ENCODE peak calls at places on chromosomes 6 and 20, in seven cellular contexts. W is K562, R is heart left ventricle, M is upper lobe of left lung, D is A549, B is HepG2, X is gastrocnemius medialis. J is an unnamed sample.

GRCh38 chr20:25197173-25197869 is 1.8 kb downstream of the ENTPD6 start:
- ATAC-seq in W (peak; percentile 16), R (no peak), M (no peak), D (peak; percentile 18), B (peak; percentile 24), X (no peak), J (no peak)

GRCh38 chr20:4946585-4947378 is 54.5 kb downstream of the SLC23A2 start:
- ATAC-seq in W (no peak), R (no peak), M (no peak), D (no peak), B (no peak), X (no peak), J (no peak)

GRCh38 chr20:16083639-16084280 is 489.5 kb downstream of the KIF16B start:
- ATAC-seq in W (no peak), R (no peak), M (no peak), D (no peak), B (no peak), X (no peak), J (no peak)

GRCh38 chr6:91705646-91706045 is 1118.8 kb upstream of the MAP3K7 start:
- ATAC-seq in W (no peak), R (no peak), M (no peak), D (no peak), B (no peak), X (no peak), J (no peak)

GRCh38 chr6:28543671-28544131 is 18.0 kb downstream of the GPX5 start:
- ATAC-seq in W (no peak), R (no peak), M (peak; percentile 49), D (peak; percentile 40), B (peak; percentile 42), X (no peak), J (no peak)

GRCh38 chr6:46628498-46628897 is 24.1 kb downstream of the CYP39A1 start:
- ATAC-seq in W (no peak), R (peak; percentile 66), M (no peak), D (no peak), B (no peak), X (no peak), J (no peak)

GRCh38 chr6:558089-558488 is 98.8 kb downstream of the HUS1B start:
- ATAC-seq in W (no peak), R (no peak), M (no peak), D (no peak), B (no peak), X (no peak), J (no peak)

GRCh38 chr6:145272246-145272645 is 463.1 kb downstream of the EPM2A start:
- ATAC-seq in W (no peak), R (no peak), M (no peak), D (no peak), B (no peak), X (no peak), J (no peak)

GRCh38 chr6:156474507-156475120 is 302.6 kb upstream of the ARID1B start:
- ATAC-seq in W (no peak), R (no peak), M (no peak), D (no peak), B (no peak), X (no peak), J (no peak)

GRCh38 chr6:40399888-40400468 is 187.2 kb downstream of the LRFN2 start:
- ATAC-seq in W (peak; percentile 28), R (no peak), M (no peak), D (no peak), B (peak; percentile 63), X (no peak), J (no peak)

GRCh38 chr6:62614442-62614841 is 328.4 kb upstream of the KHDRBS2 start:
- ATAC-seq in W (no peak), R (no peak), M (no peak), D (no peak), B (peak; percentile 46), X (no peak), J (no peak)

GRCh38 chr20:24406761-24407550 is 62.5 kb upstream of the SYNDIG1 start:
- ATAC-seq in W (no peak), R (no peak), M (no peak), D (no peak), B (peak; percentile 36), X (no peak), J (no peak)

GRCh38 chr6:123764717-123765116 is 38.9 kb upstream of the NKAIN2 start:
- ATAC-seq in W (no peak), R (no peak), M (no peak), D (no peak), B (no peak), X (no peak), J (no peak)

GRCh38 chr6:125201961-125202729 is 48.6 kb downstream of the TPD52L1 start:
- ATAC-seq in W (peak; percentile 81), R (no peak), M (no peak), D (peak; percentile 74), B (no peak), X (no peak), J (no peak)

GRCh38 chr6:147077251-147077650 is 127.0 kb upstream of the STXBP5 start:
- ATAC-seq in W (no peak), R (peak; percentile 28), M (peak; percentile 77), D (no peak), B (no peak), X (peak; percentile 86), J (no peak)

GRCh38 chr20:17868700-17869231 is 99.8 kb downstream of the SNX5 start:
- ATAC-seq in W (no peak), R (no peak), M (no peak), D (no peak), B (no peak), X (no peak), J (no peak)

GRCh38 chr6:34680802-34681515 is 15.6 kb downstream of the ILRUN start:
- ATAC-seq in W (no peak), R (no peak), M (no peak), D (peak; percentile 46), B (no peak), X (no peak), J (peak; percentile 55)

GRCh38 chr6:41815587-41815986 is 28.1 kb downstream of the TOMM6 start:
- ATAC-seq in W (no peak), R (peak; percentile 28), M (no peak), D (no peak), B (no peak), X (no peak), J (no peak)

GRCh38 chr6:32164295-32164694 is at the start of gene EGFL8:
- ATAC-seq in W (no peak), R (no peak), M (no peak), D (no peak), B (no peak), X (no peak), J (no peak)

GRCh38 chr20:19341348-19342053 is 129.1 kb downstream of the SLC24A3 start:
- ATAC-seq in W (no peak), R (peak; percentile 60), M (peak; percentile 74), D (no peak), B (no peak), X (peak; percentile 99), J (peak; percentile 57)

GRCh38 chr6:18260448-18261106 is 3.8 kb downstream of the DEK start:
- ATAC-seq in W (no peak), R (no peak), M (peak; percentile 44), D (no peak), B (no peak), X (peak; percentile 51), J (no peak)
- H3K4me1 ChIP-seq in W (peaks cover 21% of the 10 kb centered on the region), R (peaks cover 32% of the 10 kb centered on the region), M (peaks cover 33% of the 10 kb centered on the region), D (peaks cover 37% of the 10 kb centered on the region), B (peaks cover 47% of the 10 kb centered on the region), X (peaks cover 38% of the 10 kb centered on the region), J (peaks cover 63% of the 10 kb centered on the region)

GRCh38 chr20:50527068-50527605 is 17.0 kb downstream of the PTPN1 start:
- ATAC-seq in W (no peak), R (no peak), M (no peak), D (no peak), B (no peak), X (no peak), J (peak; percentile 55)

GRCh38 chr20:50523552-50524167 is 13.5 kb downstream of the PTPN1 start:
- ATAC-seq in W (peak; percentile 41), R (no peak), M (no peak), D (no peak), B (peak; percentile 34), X (no peak), J (no peak)

GRCh38 chr20:50528804-50529351 is 18.7 kb downstream of the PTPN1 start:
- ATAC-seq in W (no peak), R (peak; percentile 70), M (no peak), D (no peak), B (no peak), X (no peak), J (no peak)

GRCh38 chr20:50528129-50528528 is 17.9 kb downstream of the PTPN1 start:
- ATAC-seq in W (no peak), R (no peak), M (no peak), D (no peak), B (no peak), X (no peak), J (no peak)

GRCh38 chr20:50526403-50526989 is 16.3 kb downstream of the PTPN1 start:
- ATAC-seq in W (no peak), R (peak; percentile 47), M (peak; percentile 53), D (no peak), B (no peak), X (peak; percentile 19), J (no peak)
- TF ChIP-seq CTCF in W (no peak), R (no peak), M (no peak), D (no peak), B (no peak), X (no peak), J (no peak)

DNA sequence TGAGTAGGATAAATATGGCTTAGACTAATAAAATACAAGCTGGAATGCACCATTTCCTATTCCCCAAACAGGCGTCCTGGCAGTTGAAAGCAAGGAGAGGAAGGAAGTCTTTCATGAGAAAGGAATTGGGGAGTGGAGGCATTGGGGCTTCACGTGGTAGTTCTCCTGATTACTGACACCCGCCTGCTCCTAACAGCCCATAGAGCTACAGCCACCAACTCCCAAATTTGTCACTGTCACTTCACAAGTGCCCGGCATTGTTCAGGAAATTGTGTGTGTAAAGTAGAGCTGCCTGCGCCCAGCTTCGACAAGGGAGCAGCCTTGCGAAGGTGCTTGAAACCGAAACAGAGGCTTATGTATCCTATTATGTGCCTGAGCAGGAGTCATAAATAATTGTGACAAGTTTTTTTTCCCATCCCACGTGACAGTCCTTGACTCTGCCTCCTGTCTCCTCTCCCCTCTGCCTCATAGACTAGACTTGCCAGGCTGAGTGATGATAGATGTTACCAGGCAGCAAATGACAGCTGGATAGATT is 301.7 kb upstream of the ZFP64 start:
- ATAC-seq in W (no peak), R (peak; percentile 89), M (no peak), D (no peak), B (no peak), X (no peak), J (no peak)
- TF ChIP-seq POLR2A in W (no peak), R (no peak), M (no peak), D (no peak), B (no peak), X (no peak), J (no peak)

GRCh38 chr20:64077876-64078551 is 1.3 kb downstream of the RGS19 start:
- ATAC-seq in W (no peak), R (no peak), M (no peak), D (no peak), B (no peak), X (no peak), J (no peak)

GRCh38 chr20:64076061-64076997 is 3.0 kb downstream of the RGS19 start:
- ATAC-seq in W (no peak), R (no peak), M (no peak), D (no peak), B (no peak), X (no peak), J (no peak)

GRCh38 chr20:64077094-64077493 is 2.2 kb downstream of the RGS19 start:
- ATAC-seq in W (no peak), R (no peak), M (no peak), D (no peak), B (no peak), X (no peak), J (no peak)

GRCh38 chr20:64078934-64079272 is 415 bp downstream of the RGS19 start:
- ATAC-seq in W (no peak), R (no peak), M (no peak), D (no peak), B (no peak), X (no peak), J (no peak)

GRCh38 chr20:64077541-64077875 is 1.8 kb downstream of the RGS19 start:
- ATAC-seq in W (no peak), R (no peak), M (no peak), D (no peak), B (no peak), X (no peak), J (no peak)
- H3K4me1 ChIP-seq in W (peaks cover 13% of the 10 kb centered on the region), R (peaks cover 19% of the 10 kb centered on the region), M (peaks cover 22% of the 10 kb centered on the region), D (peaks cover 21% of the 10 kb centered on the region), B (peaks cover 41% of the 10 kb centered on the region), X (peaks cover 15% of the 10 kb centered on the region), J (no peaks in the 10 kb centered on the region)